ENCODE peak calls at places on chromosome 2, in ten cellular contexts. One of them, this sample, is unnamed.

GRCh38 chr2:189685540-189686229 is 11.2 kb downstream of the ANKAR start:
- DNase-seq in endothelial cell: no peak
- DNase-seq in posterior cingulate gyrus: no peak
- DNase-seq in A172: peak; percentile 39
- DNase-seq in DMS153: no peak
- DNase-seq in ACHN: peak; percentile 52
- DNase-seq in cardiac fibroblast: peak; percentile 75
- DNase-seq in NT2/D1: no peak
- DNase-seq in stimulated activated CD8-positive, alpha-beta memory T cell treated with anti-CD3 and anti-CD28 coated beads, Interleukin-4, amount 100 ng/mL, for 24 hours: no peak
- DNase-seq in midbrain: no peak
- DNase-seq in this sample: no peak

GRCh38 chr2:119028327-119029174 is 86.6 kb downstream of the MARCO start:
- DNase-seq in endothelial cell: peak; percentile 54
- DNase-seq in posterior cingulate gyrus: no peak
- DNase-seq in A172: peak; percentile 59
- DNase-seq in DMS153: no peak
- DNase-seq in ACHN: peak; percentile 44
- DNase-seq in cardiac fibroblast: peak; percentile 45
- DNase-seq in NT2/D1: peak; percentile 32
- DNase-seq in stimulated activated CD8-positive, alpha-beta memory T cell treated with anti-CD3 and anti-CD28 coated beads, Interleukin-4, amount 100 ng/mL, for 24 hours: no peak
- DNase-seq in midbrain: no peak
- DNase-seq in this sample: peak; percentile 4

GRCh38 chr2:214328941-214329340 is 81.9 kb upstream of the VWC2L start:
- DNase-seq in endothelial cell: no peak
- DNase-seq in posterior cingulate gyrus: peak; percentile 56
- DNase-seq in A172: no peak
- DNase-seq in DMS153: no peak
- DNase-seq in ACHN: no peak
- DNase-seq in cardiac fibroblast: no peak
- DNase-seq in NT2/D1: peak; percentile 8
- DNase-seq in stimulated activated CD8-positive, alpha-beta memory T cell treated with anti-CD3 and anti-CD28 coated beads, Interleukin-4, amount 100 ng/mL, for 24 hours: no peak
- DNase-seq in midbrain: peak; percentile 91
- DNase-seq in this sample: no peak

GRCh38 chr2:47300609-47301276 is 102.2 kb upstream of the MSH2 start:
- DNase-seq in endothelial cell: no peak
- DNase-seq in posterior cingulate gyrus: no peak
- DNase-seq in A172: no peak
- DNase-seq in DMS153: no peak
- DNase-seq in ACHN: no peak
- DNase-seq in cardiac fibroblast: no peak
- DNase-seq in NT2/D1: no peak
- DNase-seq in stimulated activated CD8-positive, alpha-beta memory T cell treated with anti-CD3 and anti-CD28 coated beads, Interleukin-4, amount 100 ng/mL, for 24 hours: no peak
- DNase-seq in midbrain: peak; percentile 42
- DNase-seq in this sample: no peak

GRCh38 chr2:218400930-218401833 is 1.5 kb downstream of the CTDSP1 start:
- DNase-seq in endothelial cell: no peak
- DNase-seq in posterior cingulate gyrus: no peak
- DNase-seq in A172: no peak
- DNase-seq in DMS153: no peak
- DNase-seq in ACHN: no peak
- DNase-seq in cardiac fibroblast: no peak
- DNase-seq in NT2/D1: no peak
- DNase-seq in stimulated activated CD8-positive, alpha-beta memory T cell treated with anti-CD3 and anti-CD28 coated beads, Interleukin-4, amount 100 ng/mL, for 24 hours: no peak
- DNase-seq in midbrain: no peak
- DNase-seq in this sample: no peak

GRCh38 chr2:95384854-95385569 is 17.5 kb upstream of the FAHD2A start:
- DNase-seq in endothelial cell: no peak
- DNase-seq in posterior cingulate gyrus: no peak
- DNase-seq in A172: no peak
- DNase-seq in DMS153: no peak
- DNase-seq in ACHN: no peak
- DNase-seq in cardiac fibroblast: peak; percentile 22
- DNase-seq in NT2/D1: no peak
- DNase-seq in stimulated activated CD8-positive, alpha-beta memory T cell treated with anti-CD3 and anti-CD28 coated beads, Interleukin-4, amount 100 ng/mL, for 24 hours: no peak
- DNase-seq in midbrain: no peak
- DNase-seq in this sample: no peak

GRCh38 chr2:215361211-215361875 is 49.5 kb downstream of the ATIC start:
- DNase-seq in endothelial cell: no peak
- DNase-seq in posterior cingulate gyrus: no peak
- DNase-seq in A172: no peak
- DNase-seq in DMS153: no peak
- DNase-seq in ACHN: no peak
- DNase-seq in cardiac fibroblast: peak; percentile 29
- DNase-seq in NT2/D1: no peak
- DNase-seq in stimulated activated CD8-positive, alpha-beta memory T cell treated with anti-CD3 and anti-CD28 coated beads, Interleukin-4, amount 100 ng/mL, for 24 hours: no peak
- DNase-seq in midbrain: no peak
- DNase-seq in this sample: no peak

GRCh38 chr2:128607981-128608506 is 289.4 kb upstream of the HS6ST1 start:
- DNase-seq in endothelial cell: no peak
- DNase-seq in posterior cingulate gyrus: peak; percentile 58
- DNase-seq in A172: no peak
- DNase-seq in DMS153: no peak
- DNase-seq in ACHN: no peak
- DNase-seq in cardiac fibroblast: no peak
- DNase-seq in NT2/D1: no peak
- DNase-seq in stimulated activated CD8-positive, alpha-beta memory T cell treated with anti-CD3 and anti-CD28 coated beads, Interleukin-4, amount 100 ng/mL, for 24 hours: no peak
- DNase-seq in midbrain: peak; percentile 4
- DNase-seq in this sample: no peak

GRCh38 chr2:196101325-196101981 is 32.8 kb upstream of the DNAH7 start:
- DNase-seq in endothelial cell: no peak
- DNase-seq in posterior cingulate gyrus: no peak
- DNase-seq in A172: peak; percentile 40
- DNase-seq in DMS153: no peak
- DNase-seq in ACHN: no peak
- DNase-seq in cardiac fibroblast: peak; percentile 48
- DNase-seq in NT2/D1: no peak
- DNase-seq in stimulated activated CD8-positive, alpha-beta memory T cell treated with anti-CD3 and anti-CD28 coated beads, Interleukin-4, amount 100 ng/mL, for 24 hours: peak; percentile 11
- DNase-seq in midbrain: no peak
- DNase-seq in this sample: no peak

GRCh38 chr2:110219496-110220192 is 7.3 kb upstream of the MTLN start:
- DNase-seq in endothelial cell: no peak
- DNase-seq in posterior cingulate gyrus: no peak
- DNase-seq in A172: no peak
- DNase-seq in DMS153: no peak
- DNase-seq in ACHN: no peak
- DNase-seq in cardiac fibroblast: peak; percentile 24
- DNase-seq in NT2/D1: no peak
- DNase-seq in stimulated activated CD8-positive, alpha-beta memory T cell treated with anti-CD3 and anti-CD28 coated beads, Interleukin-4, amount 100 ng/mL, for 24 hours: no peak
- DNase-seq in midbrain: no peak
- DNase-seq in this sample: no peak

GRCh38 chr2:73830871-73831401 is 2.2 kb downstream of the STAMBP start:
- DNase-seq in endothelial cell: no peak
- DNase-seq in posterior cingulate gyrus: no peak
- DNase-seq in A172: peak; percentile 94
- DNase-seq in DMS153: no peak
- DNase-seq in ACHN: peak; percentile 92
- DNase-seq in cardiac fibroblast: peak; percentile 69
- DNase-seq in NT2/D1: no peak
- DNase-seq in stimulated activated CD8-positive, alpha-beta memory T cell treated with anti-CD3 and anti-CD28 coated beads, Interleukin-4, amount 100 ng/mL, for 24 hours: no peak
- DNase-seq in midbrain: no peak
- DNase-seq in this sample: no peak

GRCh38 chr2:172639823-172640222 is 83.9 kb downstream of the PDK1 start:
- DNase-seq in endothelial cell: no peak
- DNase-seq in posterior cingulate gyrus: no peak
- DNase-seq in A172: peak; percentile 71
- DNase-seq in DMS153: peak; percentile 51
- DNase-seq in ACHN: peak; percentile 9
- DNase-seq in cardiac fibroblast: peak; percentile 65
- DNase-seq in NT2/D1: no peak
- DNase-seq in stimulated activated CD8-positive, alpha-beta memory T cell treated with anti-CD3 and anti-CD28 coated beads, Interleukin-4, amount 100 ng/mL, for 24 hours: no peak
- DNase-seq in midbrain: no peak
- DNase-seq in this sample: no peak

GRCh38 chr2:221492606-221493005 is 79.5 kb downstream of the EPHA4 start:
- DNase-seq in endothelial cell: no peak
- DNase-seq in posterior cingulate gyrus: no peak
- DNase-seq in A172: no peak
- DNase-seq in DMS153: no peak
- DNase-seq in ACHN: no peak
- DNase-seq in cardiac fibroblast: peak; percentile 36
- DNase-seq in NT2/D1: no peak
- DNase-seq in stimulated activated CD8-positive, alpha-beta memory T cell treated with anti-CD3 and anti-CD28 coated beads, Interleukin-4, amount 100 ng/mL, for 24 hours: no peak
- DNase-seq in midbrain: no peak
- DNase-seq in this sample: no peak

GRCh38 chr2:46717733-46718121 is 197.9 kb downstream of the MCFD2 start:
- DNase-seq in endothelial cell: no peak
- DNase-seq in posterior cingulate gyrus: no peak
- DNase-seq in A172: no peak
- DNase-seq in DMS153: no peak
- DNase-seq in ACHN: no peak
- DNase-seq in cardiac fibroblast: no peak
- DNase-seq in NT2/D1: no peak
- DNase-seq in stimulated activated CD8-positive, alpha-beta memory T cell treated with anti-CD3 and anti-CD28 coated beads, Interleukin-4, amount 100 ng/mL, for 24 hours: no peak
- DNase-seq in midbrain: no peak
- DNase-seq in this sample: no peak

GRCh38 chr2:109636290-109636675 is 22.1 kb downstream of the SOWAHC start:
- DNase-seq in endothelial cell: no peak
- DNase-seq in posterior cingulate gyrus: no peak
- DNase-seq in A172: no peak
- DNase-seq in DMS153: no peak
- DNase-seq in ACHN: no peak
- DNase-seq in cardiac fibroblast: peak; percentile 47
- DNase-seq in NT2/D1: no peak
- DNase-seq in stimulated activated CD8-positive, alpha-beta memory T cell treated with anti-CD3 and anti-CD28 coated beads, Interleukin-4, amount 100 ng/mL, for 24 hours: no peak
- DNase-seq in midbrain: no peak
- DNase-seq in this sample: no peak

GRCh38 chr2:38666578-38666926 is 638 bp downstream of the GALM start:
- DNase-seq in endothelial cell: peak; percentile 6
- DNase-seq in posterior cingulate gyrus: no peak
- DNase-seq in A172: no peak
- DNase-seq in DMS153: no peak
- DNase-seq in ACHN: peak; percentile 12
- DNase-seq in cardiac fibroblast: no peak
- DNase-seq in NT2/D1: no peak
- DNase-seq in stimulated activated CD8-positive, alpha-beta memory T cell treated with anti-CD3 and anti-CD28 coated beads, Interleukin-4, amount 100 ng/mL, for 24 hours: no peak
- DNase-seq in midbrain: no peak
- DNase-seq in this sample: no peak

GRCh38 chr2:46327627-46328026 is 30.4 kb downstream of the EPAS1 start:
- DNase-seq in endothelial cell: no peak
- DNase-seq in posterior cingulate gyrus: no peak
- DNase-seq in A172: no peak
- DNase-seq in DMS153: no peak
- DNase-seq in ACHN: no peak
- DNase-seq in cardiac fibroblast: no peak
- DNase-seq in NT2/D1: no peak
- DNase-seq in stimulated activated CD8-positive, alpha-beta memory T cell treated with anti-CD3 and anti-CD28 coated beads, Interleukin-4, amount 100 ng/mL, for 24 hours: no peak
- DNase-seq in midbrain: no peak
- DNase-seq in this sample: no peak

GRCh38 chr2:36392854-36393253 is 37.3 kb downstream of the CRIM1 start:
- DNase-seq in endothelial cell: no peak
- DNase-seq in posterior cingulate gyrus: no peak
- DNase-seq in A172: no peak
- DNase-seq in DMS153: no peak
- DNase-seq in ACHN: no peak
- DNase-seq in cardiac fibroblast: no peak
- DNase-seq in NT2/D1: no peak
- DNase-seq in stimulated activated CD8-positive, alpha-beta memory T cell treated with anti-CD3 and anti-CD28 coated beads, Interleukin-4, amount 100 ng/mL, for 24 hours: no peak
- DNase-seq in midbrain: no peak
- DNase-seq in this sample: no peak

GRCh38 chr2:229154381-229154780 is 116.7 kb downstream of the PID1 start:
- DNase-seq in endothelial cell: no peak
- DNase-seq in posterior cingulate gyrus: no peak
- DNase-seq in A172: peak; percentile 91
- DNase-seq in DMS153: no peak
- DNase-seq in ACHN: no peak
- DNase-seq in cardiac fibroblast: no peak
- DNase-seq in NT2/D1: no peak
- DNase-seq in stimulated activated CD8-positive, alpha-beta memory T cell treated with anti-CD3 and anti-CD28 coated beads, Interleukin-4, amount 100 ng/mL, for 24 hours: no peak
- DNase-seq in midbrain: no peak
- DNase-seq in this sample: no peak

GRCh38 chr2:74399785-74400184 is 19.7 kb upstream of the DCTN1 start:
- DNase-seq in endothelial cell: no peak
- DNase-seq in posterior cingulate gyrus: no peak
- DNase-seq in A172: peak; percentile 22
- DNase-seq in DMS153: no peak
- DNase-seq in ACHN: peak; percentile 54
- DNase-seq in cardiac fibroblast: peak; percentile 58
- DNase-seq in NT2/D1: no peak
- DNase-seq in stimulated activated CD8-positive, alpha-beta memory T cell treated with anti-CD3 and anti-CD28 coated beads, Interleukin-4, amount 100 ng/mL, for 24 hours: no peak
- DNase-seq in midbrain: no peak
- DNase-seq in this sample: no peak

GRCh38 chr2:138515084-138515483 is 13.5 kb downstream of the SPOPL start:
- DNase-seq in endothelial cell: no peak
- DNase-seq in posterior cingulate gyrus: no peak
- DNase-seq in A172: no peak
- DNase-seq in DMS153: no peak
- DNase-seq in ACHN: no peak
- DNase-seq in cardiac fibroblast: peak; percentile 17
- DNase-seq in NT2/D1: no peak
- DNase-seq in stimulated activated CD8-positive, alpha-beta memory T cell treated with anti-CD3 and anti-CD28 coated beads, Interleukin-4, amount 100 ng/mL, for 24 hours: no peak
- DNase-seq in midbrain: no peak
- DNase-seq in this sample: no peak